ENCODE peak calls at places on chromosomes 16 and 17, in four cellular contexts. B is fibroblast of lung, N is Ammon's horn, G is uterus. W is an unnamed sample.

GRCh38 chr17:29593546-29594440 is 861 bp downstream of the ANKRD13B start:
- DNase-seq in N (no peak), G (peak), B (no peak), W (no peak)

GRCh38 chr17:39737761-39738567 is at the start of gene GRB7:
- DNase-seq in G (peak), B (no peak), N (no peak), W (peak)

GRCh38 chr17:38636054-38636453 is 30.3 kb upstream of the SRCIN1 start:
- DNase-seq in N (no peak), B (no peak), G (no peak), W (peak)

GRCh38 chr16:78005881-78006280 is 16.5 kb upstream of the CLEC3A start:
- DNase-seq in G (no peak), B (no peak), N (no peak), W (no peak)

GRCh38 chr16:17078950-17079631 is 391.7 kb downstream of the XYLT1 start:
- DNase-seq in G (no peak), B (no peak), N (no peak), W (no peak)

GRCh38 chr16:11408261-11408660 is 63.0 kb downstream of the RMI2 start:
- DNase-seq in G (no peak), N (no peak), B (no peak), W (no peak)

GRCh38 chr16:68790130-68790761 is 53.1 kb upstream of the TANGO6 start:
- DNase-seq in N (no peak), B (peak), G (peak), W (no peak)

GRCh38 chr17:49494937-49495841 is at the start of gene NGFR:
- DNase-seq in G (peak), N (peak), B (peak), W (peak)

GRCh38 chr17:17351901-17352781 is 49.0 kb downstream of the NT5M start:
- DNase-seq in B (peak), N (no peak), G (no peak), W (peak)

GRCh38 chr17:70242781-70243437 is 73.6 kb downstream of the KCNJ2 start:
- DNase-seq in G (no peak), B (peak), N (no peak), W (no peak)

GRCh38 chr16:18003033-18003432 is 333.5 kb downstream of the NPIPA8 start:
- DNase-seq in N (no peak), G (no peak), B (no peak), W (no peak)

GRCh38 chr17:28698253-28698941 is 13.3 kb downstream of the PROCA1 start:
- DNase-seq in N (no peak), G (no peak), B (no peak), W (no peak)

W was measured in G401.